ENCODE peak calls at places on chromosomes 3 and 15, in nine cellular contexts. C is GOT3; S is naive B cell; B is stimulated activated CD8-positive, alpha-beta memory T cell treated with anti-CD3 and anti-CD28 coated beads, Interleukin-2, amount 100 ng/mL, for 48 hours; N is psoas muscle; M is lower lobe of right lung; G is thoracic aorta; P is NCI-H1436; T is CD4-positive, alpha-beta T cell. J is an unnamed sample.

GRCh38 chr15:85543741-85544155 is 163.3 kb downstream of the AKAP13 start:
- DNase-seq in C (no peak), S (peak), B (peak), N (peak), M (peak), G (no peak), P (peak), T (peak), J (peak)

GRCh38 chr15:44286814-44287555 is 1.5 kb upstream of the GOLM2 start:
- DNase-seq in C (no peak), S (no peak), B (no peak), N (no peak), M (no peak), G (no peak), P (no peak), T (no peak), J (no peak)

GRCh38 chr15:71547066-71547465 is 263.3 kb upstream of the NR2E3 start:
- DNase-seq in C (no peak), S (no peak), B (no peak), N (no peak), M (no peak), G (no peak), P (no peak), T (no peak), J (no peak)

GRCh38 chr3:187567026-187567425 is 103.2 kb downstream of the SST start:
- DNase-seq in C (no peak), S (no peak), B (no peak), N (no peak), M (no peak), G (no peak), P (no peak), T (no peak), J (no peak)

GRCh38 chr15:57950381-57950946 is 115.0 kb downstream of the ALDH1A2 start:
- DNase-seq in C (no peak), S (no peak), B (no peak), N (no peak), M (peak), G (no peak), P (no peak), T (no peak), J (no peak)

GRCh38 chr3:50237754-50238548 is 1.9 kb downstream of the GNAI2 start:
- DNase-seq in C (peak), S (peak), B (peak), N (peak), M (peak), G (peak), P (peak), T (peak), J (peak)

GRCh38 chr3:41688595-41689380 is 273.1 kb downstream of the ULK4 start:
- DNase-seq in C (no peak), S (no peak), B (no peak), N (no peak), M (no peak), G (no peak), P (no peak), T (no peak), J (no peak)

GRCh38 chr3:146589899-146590508 is 15.1 kb downstream of the PLSCR5 start:
- DNase-seq in C (no peak), S (no peak), B (no peak), N (no peak), M (no peak), G (no peak), P (peak), T (no peak), J (no peak)

GRCh38 chr15:46681901-46682300 is 1035.4 kb upstream of the SEMA6D start:
- DNase-seq in C (no peak), S (no peak), B (no peak), N (no peak), M (no peak), G (no peak), P (no peak), T (no peak), J (peak)

GRCh38 chr3:151009430-151009829 is 36.9 kb upstream of the CLRN1 start:
- DNase-seq in C (no peak), S (no peak), B (no peak), N (no peak), M (no peak), G (no peak), P (no peak), T (no peak), J (no peak)

GRCh38 chr3:46693897-46694235 is 387 bp upstream of the ALS2CL start:
- DNase-seq in C (no peak), S (no peak), B (no peak), N (no peak), M (peak), G (no peak), P (no peak), T (peak), J (peak)

GRCh38 chr3:37140899-37141541 is 33.4 kb downstream of the LRRFIP2 start:
- DNase-seq in C (no peak), S (no peak), B (no peak), N (no peak), M (no peak), G (no peak), P (no peak), T (no peak), J (no peak)

GRCh38 chr3:48402281-48402732 is 27.6 kb downstream of the PLXNB1 start:
- DNase-seq in C (no peak), S (no peak), B (no peak), N (peak), M (peak), G (peak), P (no peak), T (no peak), J (peak)

GRCh38 chr3:13495921-13496723 is 16.0 kb downstream of the HDAC11 start:
- DNase-seq in C (no peak), S (peak), B (peak), N (peak), M (peak), G (peak), P (no peak), T (peak), J (peak)

GRCh38 chr3:69541059-69541471 is 155.2 kb upstream of the FRMD4B start:
- DNase-seq in C (no peak), S (no peak), B (no peak), N (no peak), M (no peak), G (no peak), P (no peak), T (no peak), J (peak)

GRCh38 chr15:70113304-70113700 is 15.6 kb upstream of the TLE3 start:
- DNase-seq in C (no peak), S (no peak), B (no peak), N (peak), M (peak), G (no peak), P (no peak), T (no peak), J (no peak)

GRCh38 chr3:19688767-19689166 is 245.2 kb downstream of the EFHB start:
- DNase-seq in C (no peak), S (no peak), B (no peak), N (no peak), M (no peak), G (no peak), P (no peak), T (no peak), J (no peak)

GRCh38 chr3:186414735-186415419 is 52.8 kb upstream of the DGKG start:
- DNase-seq in C (peak), S (no peak), B (no peak), N (peak), M (no peak), G (no peak), P (no peak), T (no peak), J (no peak)

GRCh38 chr3:23859012-23859743 is 53.4 kb downstream of the UBE2E1 start:
- DNase-seq in C (no peak), S (no peak), B (no peak), N (no peak), M (no peak), G (no peak), P (no peak), T (no peak), J (no peak)

GRCh38 chr3:68060186-68060585 is 405.8 kb upstream of the SUCLG2 start:
- DNase-seq in C (no peak), S (no peak), B (no peak), N (no peak), M (no peak), G (no peak), P (no peak), T (no peak), J (peak)

GRCh38 chr3:15180042-15180611 is 25.9 kb upstream of the CAPN7 start:
- DNase-seq in C (no peak), S (peak), B (no peak), N (no peak), M (no peak), G (no peak), P (no peak), T (no peak), J (no peak)

GRCh38 chr3:172077197-172077734 is 37.9 kb downstream of the FNDC3B start:
- DNase-seq in C (no peak), S (no peak), B (no peak), N (no peak), M (no peak), G (no peak), P (no peak), T (no peak), J (no peak)

GRCh38 chr15:25695875-25696760 is 167.0 kb downstream of the ATP10A start:
- DNase-seq in C (no peak), S (no peak), B (no peak), N (no peak), M (no peak), G (no peak), P (no peak), T (no peak), J (no peak)

GRCh38 chr3:33496449-33496848 is 56.2 kb upstream of the UBP1 start:
- DNase-seq in C (no peak), S (no peak), B (no peak), N (no peak), M (no peak), G (no peak), P (no peak), T (no peak), J (no peak)

GRCh38 chr3:188683032-188683491 is 488.7 kb upstream of the TPRG1 start:
- DNase-seq in C (no peak), S (no peak), B (peak), N (peak), M (no peak), G (peak), P (no peak), T (no peak), J (no peak)

GRCh38 chr3:171187706-171188290 is 161.3 kb upstream of the SLC2A2 start:
- DNase-seq in C (no peak), S (no peak), B (no peak), N (no peak), M (no peak), G (no peak), P (peak), T (no peak), J (no peak)

GRCh38 chr3:195876297-195877031 is 31.9 kb downstream of the TNK2 start:
- DNase-seq in C (no peak), S (no peak), B (peak), N (peak), M (peak), G (no peak), P (no peak), T (no peak), J (no peak)

GRCh38 chr15:76199106-76200082 is 111.9 kb downstream of the ETFA start:
- DNase-seq in C (no peak), S (no peak), B (no peak), N (peak), M (no peak), G (peak), P (no peak), T (no peak), J (peak)

GRCh38 chr15:75349851-75350588 is 3.2 kb downstream of the NEIL1 start:
- DNase-seq in C (no peak), S (peak), B (peak), N (no peak), M (peak), G (no peak), P (no peak), T (peak), J (peak)

GRCh38 chr3:48561045-48561736 is 2.4 kb downstream of the UCN2 start:
- DNase-seq in C (no peak), S (no peak), B (no peak), N (peak), M (peak), G (no peak), P (no peak), T (no peak), J (peak)

GRCh38 chr3:122581622-122582021 is 4.2 kb downstream of the PARP15 start:
- DNase-seq in C (no peak), S (no peak), B (no peak), N (no peak), M (no peak), G (no peak), P (no peak), T (no peak), J (no peak)

GRCh38 chr3:188264231-188265213 is 110.6 kb downstream of the LPP start:
- DNase-seq in C (no peak), S (no peak), B (no peak), N (peak), M (no peak), G (no peak), P (no peak), T (no peak), J (no peak)

GRCh38 chr3:46482632-46483311 is 15.0 kb upstream of the RTP3 start:
- DNase-seq in C (no peak), S (no peak), B (no peak), N (no peak), M (no peak), G (no peak), P (no peak), T (no peak), J (peak)

GRCh38 chr15:70284438-70285214 is 186.9 kb upstream of the TLE3 start:
- DNase-seq in C (no peak), S (no peak), B (no peak), N (no peak), M (peak), G (no peak), P (no peak), T (no peak), J (peak)

GRCh38 chr3:194178693-194179092 is 42.7 kb downstream of the HES1 start:
- DNase-seq in C (no peak), S (no peak), B (no peak), N (no peak), M (no peak), G (no peak), P (no peak), T (no peak), J (no peak)

J was measured in islet precursor cell.